ENCODE peak calls at places on chromosomes 12 and 14, in seven cellular contexts. Z, W, R, F, A, K and Q are unnamed samples.

GRCh38 chr12:632102-632696 is 31.0 kb downstream of the NINJ2 start:
- DNase-seq in Z (no peak), W (peak; percentile 30), R (no peak), F (no peak), A (no peak), K (no peak), Q (peak; percentile 83)

GRCh38 chr12:22056607-22057006 is 10.6 kb downstream of the CMAS start:
- DNase-seq in Z (no peak), W (no peak), R (no peak), F (no peak), A (no peak), K (no peak), Q (no peak)

GRCh38 chr12:54217774-54218221 is 29.0 kb upstream of the SMUG1 start:
- DNase-seq in Z (peak; percentile 71), W (no peak), R (no peak), F (no peak), A (no peak), K (no peak), Q (no peak)

GRCh38 chr12:124241776-124242528 is 52.9 kb upstream of the RFLNA start:
- DNase-seq in Z (no peak), W (no peak), R (no peak), F (no peak), A (no peak), K (no peak), Q (no peak)

GRCh38 chr12:28689398-28690175 is 459.5 kb upstream of the FAR2 start:
- DNase-seq in Z (no peak), W (no peak), R (no peak), F (no peak), A (no peak), K (no peak), Q (no peak)

GRCh38 chr12:68910128-68910527 is 22.8 kb downstream of the CPM start:
- DNase-seq in Z (no peak), W (no peak), R (no peak), F (no peak), A (no peak), K (no peak), Q (peak; percentile 36)

GRCh38 chr14:71466942-71467341 is 465.3 kb upstream of the RGS6 start:
- DNase-seq in Z (no peak), W (no peak), R (no peak), F (no peak), A (no peak), K (no peak), Q (peak; percentile 45)

GRCh38 chr14:76348898-76349297 is 27.0 kb upstream of the ESRRB start:
- DNase-seq in Z (no peak), W (no peak), R (no peak), F (no peak), A (no peak), K (no peak), Q (peak; percentile 36)

GRCh38 chr12:7832059-7832696 is 40.5 kb downstream of the SLC2A14 start:
- DNase-seq in Z (no peak), W (peak; percentile 68), R (no peak), F (no peak), A (no peak), K (peak; percentile 29), Q (peak; percentile 69)

GRCh38 chr12:121536929-121537813 is 43.7 kb downstream of the KDM2B start:
- DNase-seq in Z (peak; percentile 95), W (peak; percentile 92), R (peak; percentile 82), F (peak; percentile 90), A (peak; percentile 94), K (peak; percentile 94), Q (peak; percentile 81)

GRCh38 chr12:122421263-122421814 is 1.1 kb downstream of the CLIP1 start:
- DNase-seq in Z (peak; percentile 64), W (peak; percentile 39), R (no peak), F (peak; percentile 60), A (peak; percentile 77), K (peak; percentile 78), Q (peak; percentile 73)

GRCh38 chr12:96233941-96234461 is 39.8 kb downstream of the ELK3 start:
- DNase-seq in Z (peak; percentile 84), W (no peak), R (peak; percentile 66), F (peak; percentile 42), A (peak; percentile 98), K (peak; percentile 58), Q (no peak)

GRCh38 chr12:57138526-57139272 is 8.7 kb downstream of the LRP1-AS start:
- DNase-seq in Z (peak; percentile 88), W (no peak), R (peak; percentile 87), F (no peak), A (peak; percentile 92), K (peak; percentile 44), Q (peak; percentile 41)

GRCh38 chr14:95313707-95314106 is 6.0 kb downstream of the CLMN start:
- DNase-seq in Z (peak; percentile 78), W (no peak), R (peak; percentile 63), F (peak; percentile 60), A (peak; percentile 85), K (peak; percentile 70), Q (peak; percentile 66)

GRCh38 chr14:75803768-75804167 is 142.7 kb downstream of the TTLL5 start:
- DNase-seq in Z (no peak), W (peak; percentile 71), R (no peak), F (no peak), A (no peak), K (no peak), Q (no peak)

DNA sequence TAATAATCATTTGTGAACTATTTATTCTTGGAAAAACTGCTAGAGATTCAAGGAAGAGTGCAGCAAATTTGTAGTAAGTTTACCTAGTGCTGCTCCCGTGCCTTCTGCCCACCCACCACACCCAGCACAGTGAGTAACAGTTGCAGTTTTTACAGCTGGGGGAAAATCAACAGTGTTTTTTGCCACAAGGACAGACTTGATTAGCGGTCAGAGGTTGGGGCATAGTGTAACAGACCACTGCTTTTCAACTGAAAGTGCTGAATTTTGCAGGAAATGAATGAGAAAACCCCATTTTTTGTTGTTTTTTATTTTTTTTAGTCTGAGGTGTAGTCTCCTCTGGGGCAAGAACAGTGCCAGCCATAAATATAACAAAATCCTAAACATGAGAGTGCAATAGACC is 7.5 kb upstream of the KLRK1 start:
- DNase-seq in Z (no peak), W (no peak), R (no peak), F (no peak), A (no peak), K (no peak), Q (no peak)
- H3K4me1 ChIP-seq in Z (peaks cover 15% of the 10 kb centered on the region), W (no peaks in the 10 kb centered on the region), R (no peaks in the 10 kb centered on the region), F (no peaks in the 10 kb centered on the region), A (no peaks in the 10 kb centered on the region), K (no peaks in the 10 kb centered on the region), Q (peaks cover 15% of the 10 kb centered on the region)

GRCh38 chr14:31337331-31337730 is 83.0 kb downstream of the HEATR5A start:
- DNase-seq in Z (no peak), W (no peak), R (no peak), F (no peak), A (no peak), K (no peak), Q (no peak)
- H3K4me3 ChIP-seq in Z (no peak overlapping the region), W (no peak overlapping the region), R (no peak overlapping the region), F (no peak overlapping the region), A (no peak overlapping the region), K (no peak overlapping the region), Q (no peak overlapping the region)

GRCh38 chr12:100214518-100214917 is 13.9 kb downstream of the ACTR6 start:
- DNase-seq in Z (no peak), W (no peak), R (no peak), F (no peak), A (no peak), K (no peak), Q (no peak)

GRCh38 chr12:100213016-100213891 is 12.6 kb downstream of the ACTR6 start:
- DNase-seq in Z (no peak), W (no peak), R (no peak), F (no peak), A (peak; percentile 3), K (no peak), Q (no peak)

GRCh38 chr12:100208834-100209233 is 8.2 kb downstream of the ACTR6 start:
- DNase-seq in Z (no peak), W (no peak), R (no peak), F (no peak), A (peak; percentile 15), K (no peak), Q (no peak)

GRCh38 chr12:100215209-100215608 is 14.6 kb downstream of the ACTR6 start:
- DNase-seq in Z (no peak), W (no peak), R (no peak), F (no peak), A (no peak), K (no peak), Q (no peak)

GRCh38 chr12:100211698-100212097 is 11.1 kb downstream of the ACTR6 start:
- DNase-seq in Z (no peak), W (no peak), R (no peak), F (no peak), A (no peak), K (no peak), Q (no peak)
- H3K36me3 ChIP-seq in Z (no peaks in the 10 kb centered on the region), W (peaks cover 53% of the 10 kb centered on the region), R (no peaks in the 10 kb centered on the region), F (peaks cover 19% of the 10 kb centered on the region), A (peaks cover 64% of the 10 kb centered on the region), K (peaks cover 10% of the 10 kb centered on the region), Q (peaks cover 77% of the 10 kb centered on the region)

GRCh38 chr12:3223601-3224529 is 146.7 kb downstream of the TSPAN9 start:
- DNase-seq in Z (no peak), W (peak; percentile 70), R (no peak), F (no peak), A (no peak), K (no peak), Q (no peak)
- H3K4me1 ChIP-seq in Z (peaks cover 4% of the 10 kb centered on the region), W (peaks cover 41% of the 10 kb centered on the region), R (no peaks in the 10 kb centered on the region), F (no peaks in the 10 kb centered on the region), A (peaks cover 19% of the 10 kb centered on the region), K (peaks cover 5% of the 10 kb centered on the region), Q (peaks cover 4% of the 10 kb centered on the region)

DNA sequence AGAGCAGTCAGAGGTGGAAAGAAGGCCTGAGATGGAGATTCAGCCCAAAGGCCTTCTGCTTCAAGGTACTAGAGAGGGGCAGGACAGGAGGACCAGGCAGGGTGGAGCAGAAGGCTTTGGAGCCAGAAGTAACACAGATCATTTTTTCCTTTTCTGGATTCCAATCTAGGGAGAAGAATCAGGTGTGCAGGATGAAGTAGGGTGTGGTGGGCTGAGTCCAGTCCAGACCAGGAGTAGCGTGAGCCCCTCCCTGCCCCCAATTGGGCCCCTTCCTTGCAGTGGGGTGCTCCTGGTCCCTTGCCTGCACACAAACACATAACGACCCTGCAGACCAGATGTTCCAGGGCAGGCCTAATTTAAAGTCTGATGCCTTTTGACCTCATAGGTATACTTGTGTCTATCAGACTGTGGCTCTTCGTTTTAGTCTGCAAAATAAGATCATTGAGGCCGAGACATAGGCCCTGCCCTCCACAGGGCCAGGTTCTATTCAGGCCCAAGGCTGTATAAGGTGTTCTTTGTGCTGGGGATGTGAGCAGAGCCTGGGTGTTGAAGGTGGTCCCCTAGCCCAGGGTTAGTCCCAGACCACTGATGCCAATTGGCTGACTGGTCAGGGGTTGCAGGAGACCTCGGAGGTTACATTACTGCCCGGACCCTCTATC is 1.0 kb upstream of the NYNRIN start:
- DNase-seq in Z (no peak), W (no peak), R (no peak), F (no peak), A (no peak), K (no peak), Q (no peak)
- H3K4me3 ChIP-seq in Z (no peak overlapping the region), W (no peak overlapping the region), R (no peak overlapping the region), F (no peak overlapping the region), A (peak overlapping the region; percentile 71), K (no peak overlapping the region), Q (no peak overlapping the region)